ENCODE peak calls at places on chromosomes 1 and 21, in seven cellular contexts. W, Q, O, Z, S, H and A are unnamed samples.

GRCh38 chr21:31484219-31484618 is 140.2 kb upstream of the TIAM1 start:
- DNase-seq in W (no peak), Q (no peak), O (no peak), Z (no peak), S (no peak), H (no peak), A (no peak)

GRCh38 chr1:247443641-247444040 is 14.3 kb downstream of the OR2B11 start:
- DNase-seq in W (no peak), Q (no peak), O (no peak), Z (no peak), S (no peak), H (no peak), A (no peak)

GRCh38 chr1:5611431-5611830 is 380.8 kb downstream of the NPHP4 start:
- DNase-seq in W (no peak), Q (no peak), O (no peak), Z (no peak), S (no peak), H (peak; percentile 36), A (no peak)

GRCh38 chr1:53532912-53533311 is 73.7 kb downstream of the DMRTB1 start:
- DNase-seq in W (no peak), Q (no peak), O (no peak), Z (no peak), S (no peak), H (no peak), A (no peak)

GRCh38 chr1:14980801-14981200 is 172.7 kb upstream of the TMEM51 start:
- DNase-seq in W (no peak), Q (peak; percentile 28), O (no peak), Z (no peak), S (peak; percentile 56), H (no peak), A (no peak)

GRCh38 chr1:247007511-247008405 is at the start of gene ZNF695:
- DNase-seq in W (peak; percentile 92), Q (peak; percentile 46), O (peak; percentile 88), Z (peak; percentile 58), S (peak; percentile 90), H (peak; percentile 99), A (peak; percentile 28)

GRCh38 chr1:95453053-95453452 is 219.0 kb downstream of the RWDD3 start:
- DNase-seq in W (no peak), Q (no peak), O (no peak), Z (no peak), S (no peak), H (no peak), A (no peak)

GRCh38 chr21:32155226-32155625 is 123.6 kb downstream of the MIS18A start:
- DNase-seq in W (no peak), Q (no peak), O (no peak), Z (no peak), S (no peak), H (no peak), A (no peak)

GRCh38 chr21:30227633-30228404 is 11.9 kb upstream of the CLDN8 start:
- DNase-seq in W (no peak), Q (peak; percentile 43), O (peak; percentile 83), Z (peak; percentile 15), S (peak; percentile 5), H (peak; percentile 82), A (no peak)

GRCh38 chr1:202230939-202231645 is 37.5 kb downstream of the LGR6 start:
- DNase-seq in W (no peak), Q (no peak), O (no peak), Z (no peak), S (no peak), H (no peak), A (no peak)

GRCh38 chr1:236848274-236848925 is 53.3 kb downstream of the MTR start:
- DNase-seq in W (no peak), Q (no peak), O (no peak), Z (no peak), S (no peak), H (no peak), A (no peak)

GRCh38 chr1:32496127-32496526 is 31.3 kb downstream of the ZBTB8B start:
- DNase-seq in W (no peak), Q (no peak), O (no peak), Z (no peak), S (peak; percentile 55), H (no peak), A (no peak)

GRCh38 chr1:229035054-229035747 is 235.7 kb upstream of the RAB4A start:
- DNase-seq in W (no peak), Q (no peak), O (no peak), Z (no peak), S (no peak), H (no peak), A (no peak)

GRCh38 chr1:47572731-47573505 is 135.1 kb downstream of the FOXD2 start:
- DNase-seq in W (no peak), Q (no peak), O (no peak), Z (no peak), S (no peak), H (no peak), A (no peak)

GRCh38 chr1:107572674-107573205 is 392.2 kb downstream of the VAV3 start:
- DNase-seq in W (no peak), Q (peak; percentile 79), O (peak; percentile 21), Z (peak; percentile 26), S (peak; percentile 31), H (peak; percentile 85), A (no peak)

GRCh38 chr21:17668479-17668878 is 55.8 kb upstream of the BTG3 start:
- DNase-seq in W (no peak), Q (no peak), O (no peak), Z (no peak), S (no peak), H (no peak), A (no peak)

GRCh38 chr1:53319296-53320101 is 8.4 kb downstream of the LRP8 start:
- DNase-seq in W (no peak), Q (no peak), O (no peak), Z (no peak), S (no peak), H (no peak), A (no peak)

GRCh38 chr21:19603011-19603593 is 1199.5 kb upstream of the TMPRSS15 start:
- DNase-seq in W (no peak), Q (no peak), O (no peak), Z (no peak), S (no peak), H (no peak), A (no peak)

GRCh38 chr21:17536381-17536780 is 23.5 kb downstream of the CXADR start:
- DNase-seq in W (no peak), Q (no peak), O (no peak), Z (no peak), S (no peak), H (no peak), A (no peak)

GRCh38 chr1:85148524-85149250 is 52.1 kb downstream of the SYDE2 start:
- DNase-seq in W (no peak), Q (no peak), O (no peak), Z (peak; percentile 24), S (peak; percentile 64), H (no peak), A (no peak)
- TF ChIP-seq CTCF in W (no peak), Q (no peak), O (no peak), Z (no peak), S (no peak), H (no peak), A (no peak)

GRCh38 chr1:161200992-161201827 is 957 bp upstream of the NDUFS2 start:
- DNase-seq in W (no peak), Q (peak; percentile 84), O (no peak), Z (no peak), S (peak; percentile 69), H (no peak), A (no peak)

GRCh38 chr1:161200421-161200991 is 1.7 kb upstream of the ADAMTS4 start:
- DNase-seq in W (no peak), Q (peak; percentile 45), O (no peak), Z (no peak), S (no peak), H (no peak), A (no peak)

GRCh38 chr1:161199506-161200119 is 759 bp upstream of the ADAMTS4 start:
- DNase-seq in W (no peak), Q (peak; percentile 42), O (no peak), Z (no peak), S (no peak), H (no peak), A (no peak)

GRCh38 chr1:161198877-161199431 is at the start of gene ADAMTS4:
- DNase-seq in W (no peak), Q (peak; percentile 92), O (no peak), Z (no peak), S (peak; percentile 76), H (no peak), A (no peak)

GRCh38 chr1:161201828-161202712 is at the start of gene NDUFS2:
- DNase-seq in W (peak; percentile 100), Q (peak; percentile 100), O (peak; percentile 97), Z (peak; percentile 93), S (peak; percentile 99), H (peak; percentile 92), A (peak; percentile 89)
- TF ChIP-seq CTCF in W (peak; percentile 43), Q (no peak), O (peak; percentile 45), Z (peak; percentile 39), S (no peak), H (no peak), A (no peak)

GRCh38 chr1:36150296-36151132 is 1.2 kb upstream of the TRAPPC3 start:
- DNase-seq in W (peak; percentile 87), Q (peak; percentile 93), O (peak; percentile 94), Z (peak; percentile 84), S (peak; percentile 95), H (peak; percentile 91), A (peak; percentile 79)
- TF ChIP-seq CTCF in W (no peak), Q (no peak), O (no peak), Z (no peak), S (no peak), H (no peak), A (no peak)

DNA sequence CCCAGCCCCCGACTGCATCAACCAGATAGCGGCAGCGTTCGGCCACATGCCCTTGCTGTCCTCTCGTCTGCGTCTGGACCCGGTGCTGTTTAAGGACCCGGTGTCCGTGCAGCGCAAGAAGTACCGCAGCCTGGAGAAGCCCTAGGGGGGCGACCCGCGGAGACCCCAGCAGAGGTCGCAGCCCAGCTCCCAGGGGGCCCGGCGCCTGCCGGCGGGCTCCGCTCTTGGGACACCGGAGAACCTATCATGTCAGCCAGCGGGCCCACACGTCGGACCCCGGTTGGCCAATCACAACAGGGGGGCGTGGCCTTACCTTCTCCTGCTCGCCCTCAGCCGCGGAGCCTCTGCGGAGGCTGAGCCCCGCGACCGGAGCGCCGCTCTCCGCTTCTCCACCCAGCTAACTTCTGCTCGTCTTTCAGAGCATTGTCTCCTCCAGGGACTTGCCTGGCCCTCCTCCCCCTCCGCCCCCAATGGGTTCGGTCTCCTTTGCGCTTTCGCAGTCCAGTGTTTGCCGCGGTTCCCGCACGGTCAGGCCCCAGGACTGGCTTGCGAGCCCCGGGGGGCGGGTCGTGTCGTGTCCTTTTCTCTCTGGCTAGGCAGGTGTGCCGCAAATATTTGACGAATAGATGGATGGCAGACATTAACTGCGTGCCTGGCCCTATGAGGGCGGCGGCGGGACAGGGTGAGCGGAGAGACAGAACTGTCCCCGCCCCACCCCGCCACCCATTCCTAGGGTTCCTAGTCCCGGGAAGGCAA is 10.5 kb downstream of the SLC30A2 start:
- DNase-seq in W (peak; percentile 94), Q (peak; percentile 96), O (peak; percentile 57), Z (no peak), S (peak; percentile 87), H (peak; percentile 97), A (peak; percentile 89)
- TF ChIP-seq CTCF in W (no peak), Q (peak; percentile 10), O (peak; percentile 6), Z (no peak), S (no peak), H (no peak), A (no peak)

GRCh38 chr21:45183852-45184251 is 103.8 kb downstream of the POFUT2 start:
- DNase-seq in W (no peak), Q (no peak), O (no peak), Z (no peak), S (peak; percentile 7), H (no peak), A (no peak)
- TF ChIP-seq CTCF in W (no peak), Q (no peak), O (no peak), Z (no peak), S (no peak), H (no peak), A (no peak)

GRCh38 chr1:183609313-183609712 is 19.1 kb upstream of the NCF2 start:
- DNase-seq in W (no peak), Q (peak; percentile 65), O (no peak), Z (no peak), S (peak; percentile 81), H (no peak), A (no peak)
- TF ChIP-seq CTCF in W (peak; percentile 38), Q (peak; percentile 65), O (peak; percentile 12), Z (peak; percentile 66), S (peak; percentile 55), H (no peak), A (no peak)